ENCODE peak calls at places on chromosomes 12 and 14, in eight cellular contexts. H, R, F, O, M, P, J and Y are unnamed samples.

GRCh38 chr12:43004908-43005307 is 415.4 kb upstream of the PRICKLE1 start:
- DNase-seq in H (no peak), O (no peak), F (peak; percentile 57), P (peak; percentile 5), R (no peak), J (no peak), M (no peak), Y (no peak)

GRCh38 chr14:90620540-90621204 is 195.6 kb downstream of the TTC7B start:
- DNase-seq in H (no peak), O (no peak), R (no peak), M (no peak), J (no peak), P (no peak), F (no peak), Y (no peak)

GRCh38 chr14:104819361-104819771 is 18.5 kb downstream of the ZBTB42 start:
- DNase-seq in J (no peak), F (no peak), R (peak; percentile 3), P (no peak), O (no peak), M (no peak), H (peak; percentile 23), Y (no peak)

GRCh38 chr12:89350661-89351488 is 1.4 kb downstream of the DUSP6 start:
- DNase-seq in H (no peak), P (peak; percentile 31), R (peak; percentile 16), F (peak; percentile 48), M (no peak), J (no peak), O (no peak), Y (no peak)

GRCh38 chr12:89737000-89737399 is 28.4 kb upstream of the ATP2B1 start:
- DNase-seq in R (no peak), J (no peak), P (no peak), O (no peak), H (no peak), F (no peak), M (no peak), Y (no peak)

GRCh38 chr12:98725481-98726247 is 80.6 kb downstream of the APAF1 start:
- DNase-seq in F (peak; percentile 58), P (peak; percentile 66), H (no peak), M (no peak), O (no peak), R (peak; percentile 73), J (no peak), Y (peak; percentile 60)

GRCh38 chr14:21440857-21441256 is 15.1 kb downstream of the CHD8 start:
- DNase-seq in F (no peak), P (no peak), M (no peak), J (no peak), H (no peak), R (no peak), O (no peak), Y (no peak)

GRCh38 chr14:64639340-64639821 is 64.8 kb upstream of the PLEKHG3 start:
- DNase-seq in O (no peak), J (no peak), H (no peak), P (peak; percentile 26), F (no peak), R (no peak), M (no peak), Y (peak; percentile 62)

GRCh38 chr14:84792722-84793410 is 737.1 kb upstream of the FLRT2 start:
- DNase-seq in P (no peak), H (no peak), F (no peak), M (no peak), R (no peak), O (no peak), J (no peak), Y (no peak)

GRCh38 chr12:132340266-132341035 is 11.1 kb upstream of the GALNT9 start:
- DNase-seq in J (no peak), R (no peak), H (no peak), F (no peak), P (no peak), O (no peak), M (no peak), Y (no peak)

GRCh38 chr14:91138511-91139359 is 24.9 kb downstream of the DGLUCY start:
- DNase-seq in P (peak; percentile 31), R (no peak), J (no peak), F (no peak), M (no peak), O (no peak), H (no peak), Y (peak; percentile 68)

GRCh38 chr14:105143451-105144230 is 24.9 kb downstream of the JAG2 start:
- DNase-seq in R (no peak), M (no peak), J (peak; percentile 47), O (no peak), P (no peak), F (no peak), H (no peak), Y (no peak)

GRCh38 chr14:70023871-70024270 is 144.7 kb downstream of the SMOC1 start:
- DNase-seq in F (no peak), O (no peak), R (no peak), J (no peak), H (no peak), M (no peak), P (no peak), Y (no peak)

GRCh38 chr12:31279525-31279924 is 46.4 kb downstream of the SINHCAF start:
- DNase-seq in R (no peak), M (no peak), P (peak; percentile 10), J (no peak), F (peak; percentile 5), O (no peak), H (no peak), Y (no peak)

GRCh38 chr12:41919526-41920305 is 225.0 kb downstream of the GXYLT1 start:
- DNase-seq in O (no peak), R (no peak), F (no peak), J (no peak), H (no peak), M (no peak), P (peak; percentile 67), Y (no peak)

GRCh38 chr12:96308881-96309280 is 91.4 kb downstream of the CDK17 start:
- DNase-seq in P (no peak), F (no peak), M (no peak), R (no peak), H (no peak), J (no peak), O (no peak), Y (no peak)

GRCh38 chr14:65444230-65444629 is 31.7 kb downstream of the FUT8 start:
- DNase-seq in M (no peak), F (no peak), H (no peak), O (no peak), P (no peak), J (no peak), R (no peak), Y (no peak)

GRCh38 chr12:51401020-51401419 is 9.8 kb upstream of the GALNT6 start:
- DNase-seq in M (no peak), J (no peak), R (no peak), O (no peak), H (no peak), F (no peak), P (no peak), Y (no peak)

DNA sequence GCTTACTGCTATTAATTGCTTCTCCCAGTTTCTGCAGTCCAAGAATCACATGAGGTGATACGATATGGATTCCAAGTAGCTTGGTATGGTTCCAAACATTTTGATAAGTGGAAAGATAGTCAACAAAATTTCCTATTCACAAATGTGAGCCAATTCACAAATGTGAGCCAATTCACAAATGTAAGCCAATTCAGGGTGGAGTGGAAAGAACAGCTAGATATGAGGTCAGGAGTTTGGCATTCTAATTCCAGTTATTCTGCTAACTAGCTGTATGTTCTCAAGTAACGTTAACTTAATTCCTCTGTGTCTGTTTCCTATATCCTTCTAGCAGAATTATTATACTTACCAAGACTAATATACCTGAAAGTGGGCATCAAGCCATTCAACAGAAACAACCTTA is 37.5 kb upstream of the DHRS4 start:
- DNase-seq in P (no peak), O (no peak), F (no peak), M (no peak), H (no peak), J (no peak), R (no peak), Y (no peak)
- H3K4me3 ChIP-seq in P (no peak overlapping the region), O (no peak overlapping the region), F (no peak overlapping the region), M (no peak overlapping the region), H (no peak overlapping the region), J (no peak overlapping the region), R (no peak overlapping the region), Y (no peak overlapping the region)

GRCh38 chr12:7060353-7060954 is at the start of gene C1S:
- DNase-seq in H (peak; percentile 39), P (peak; percentile 6), J (peak; percentile 73), M (no peak), O (no peak), F (peak; percentile 87), R (peak; percentile 87), Y (peak; percentile 78)
- TF ChIP-seq CTCF in H (peak; percentile 55), P (no peak), J (peak; percentile 84), M (no peak), O (peak; percentile 45), F (peak; percentile 95), R (peak; percentile 72), Y (peak; percentile 80)

DNA sequence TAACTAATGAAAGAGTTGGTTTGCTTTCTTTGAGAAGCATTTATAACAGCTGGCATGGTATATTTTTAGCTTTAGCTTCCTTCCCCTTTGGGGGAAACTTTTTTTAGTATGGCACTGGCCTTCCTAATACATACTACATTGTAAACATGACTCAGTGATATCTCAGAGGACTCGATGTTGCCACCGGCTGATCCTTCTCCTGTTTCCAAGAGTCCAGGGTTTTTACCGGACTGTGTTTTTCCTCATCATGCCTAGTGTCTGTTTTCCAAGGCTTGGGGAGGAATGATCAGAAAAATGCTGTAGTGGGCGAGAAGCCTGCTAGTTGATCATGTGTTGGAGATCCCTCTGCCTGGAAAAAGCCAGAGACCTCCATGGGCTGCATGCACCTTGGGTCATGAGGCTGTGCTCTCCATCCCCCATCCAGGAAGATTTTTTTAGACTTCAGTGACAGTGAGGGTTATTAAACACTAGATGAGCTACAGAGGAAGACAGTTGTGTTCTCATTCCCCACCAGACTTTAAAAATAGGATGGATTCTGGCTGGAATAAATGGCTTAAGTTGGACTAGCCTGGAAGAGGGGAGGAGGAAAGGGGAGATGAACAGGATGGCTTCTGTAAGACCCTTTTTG is 145.6 kb downstream of the SAMD4A start:
- DNase-seq in P (no peak), O (no peak), M (no peak), H (no peak), F (no peak), J (no peak), R (no peak), Y (no peak)
- H3K36me3 ChIP-seq in P (no peaks in the 10 kb centered on the region), O (no peaks in the 10 kb centered on the region), M (no peaks in the 10 kb centered on the region), H (no peaks in the 10 kb centered on the region), F (no peaks in the 10 kb centered on the region), J (no peaks in the 10 kb centered on the region), R (no peaks in the 10 kb centered on the region), Y (no peaks in the 10 kb centered on the region)

GRCh38 chr12:106584104-106585064 is 1.6 kb downstream of the RFX4 start:
- DNase-seq in O (no peak), P (peak; percentile 73), H (no peak), M (no peak), R (no peak), J (no peak), F (peak; percentile 63), Y (no peak)

GRCh38 chr12:106585862-106586534 is 3.2 kb downstream of the RFX4 start:
- DNase-seq in R (peak; percentile 27), F (peak; percentile 57), O (no peak), M (no peak), J (no peak), P (peak; percentile 93), H (no peak), Y (no peak)

GRCh38 chr12:106585237-106585834 is 2.5 kb downstream of the RFX4 start:
- DNase-seq in H (no peak), R (no peak), O (no peak), P (peak; percentile 82), J (no peak), F (no peak), M (no peak), Y (no peak)

GRCh38 chr12:106586803-106587684 is 4.2 kb downstream of the RFX4 start:
- DNase-seq in M (no peak), R (no peak), O (no peak), H (no peak), P (peak; percentile 81), J (no peak), F (peak; percentile 62), Y (no peak)

GRCh38 chr12:106586535-106586802 is 3.7 kb downstream of the RFX4 start:
- DNase-seq in M (no peak), H (no peak), R (no peak), J (no peak), O (no peak), F (no peak), P (peak; percentile 41), Y (no peak)
- H3K4me3 ChIP-seq in M (no peak overlapping the region), H (no peak overlapping the region), R (no peak overlapping the region), J (no peak overlapping the region), O (no peak overlapping the region), F (peak overlapping the region; percentile 29), P (peak overlapping the region; percentile 49), Y (no peak overlapping the region)